ENCODE peak calls at places on chromosomes 16 and 17, in seven cellular contexts. E is uterus, X is heart left ventricle, W is A549, Q is K562, Z is IMR-90, Y is Peyer's patch. C is an unnamed sample.

GRCh38 chr17:47620503-47621245 is 29.0 kb upstream of the KPNB1 start:
- DNase-seq in E (no peak), X (no peak), W (no peak), Q (no peak), Z (no peak), Y (no peak), C (no peak)

GRCh38 chr16:53910990-53911389 is 207.0 kb downstream of the FTO start:
- DNase-seq in E (no peak), X (no peak), W (no peak), Q (no peak), Z (no peak), Y (no peak), C (no peak)

GRCh38 chr16:79365687-79366086 is 234.8 kb downstream of the MAF start:
- DNase-seq in E (no peak), X (no peak), W (no peak), Q (no peak), Z (no peak), Y (no peak), C (no peak)

GRCh38 chr16:17606460-17606859 is 135.7 kb upstream of the XYLT1 start:
- DNase-seq in E (no peak), X (no peak), W (no peak), Q (no peak), Z (no peak), Y (no peak), C (no peak)

GRCh38 chr17:17419621-17420020 is 57.2 kb upstream of the MED9 start:
- DNase-seq in E (no peak), X (peak; percentile 74), W (no peak), Q (no peak), Z (no peak), Y (no peak), C (no peak)

GRCh38 chr17:59846391-59847165 is 46.2 kb downstream of the TUBD1 start:
- DNase-seq in E (peak; percentile 91), X (no peak), W (peak; percentile 84), Q (no peak), Z (peak; percentile 94), Y (no peak), C (no peak)

GRCh38 chr16:77788196-77789084 is at the start of gene VAT1L:
- DNase-seq in E (no peak), X (peak; percentile 34), W (peak; percentile 42), Q (no peak), Z (peak; percentile 63), Y (no peak), C (no peak)

GRCh38 chr17:44331249-44331760 is 6.7 kb upstream of the SLC25A39 start:
- DNase-seq in E (peak; percentile 72), X (peak; percentile 66), W (peak; percentile 84), Q (peak; percentile 68), Z (peak; percentile 58), Y (peak; percentile 85), C (no peak)

GRCh38 chr16:58563235-58563634 is 47.9 kb downstream of the SETD6 start:
- DNase-seq in E (no peak), X (no peak), W (no peak), Q (no peak), Z (peak; percentile 59), Y (no peak), C (no peak)

GRCh38 chr16:84673561-84673960 is 25.2 kb downstream of the KLHL36 start:
- DNase-seq in E (no peak), X (no peak), W (no peak), Q (no peak), Z (no peak), Y (no peak), C (no peak)

GRCh38 chr17:8994319-8994718 is 27.0 kb upstream of the NTN1 start:
- DNase-seq in E (peak; percentile 34), X (peak; percentile 73), W (no peak), Q (peak; percentile 52), Z (peak; percentile 23), Y (peak; percentile 68), C (no peak)

GRCh38 chr16:79599837-79600635 is 501 bp downstream of the MAF start:
- DNase-seq in E (peak; percentile 69), X (peak; percentile 51), W (peak; percentile 19), Q (no peak), Z (no peak), Y (peak; percentile 30), C (no peak)

GRCh38 chr16:57003439-57004386 is 14.4 kb downstream of the NLRC5 start:
- DNase-seq in E (no peak), X (no peak), W (no peak), Q (no peak), Z (no peak), Y (peak; percentile 68), C (no peak)

GRCh38 chr17:64005734-64006167 is 7.6 kb downstream of the PRR29 start:
- DNase-seq in E (peak; percentile 26), X (no peak), W (peak; percentile 64), Q (peak; percentile 59), Z (no peak), Y (no peak), C (no peak)

GRCh38 chr17:12973496-12974318 is 44.1 kb downstream of the ELAC2 start:
- DNase-seq in E (no peak), X (no peak), W (no peak), Q (no peak), Z (no peak), Y (no peak), C (no peak)

GRCh38 chr17:73142763-73143395 is 21.9 kb upstream of the SSTR2 start:
- DNase-seq in E (no peak), X (no peak), W (no peak), Q (no peak), Z (peak; percentile 48), Y (no peak), C (no peak)

GRCh38 chr17:72502111-72502939 is 381.5 kb downstream of the SOX9 start:
- DNase-seq in E (no peak), X (peak; percentile 45), W (no peak), Q (no peak), Z (peak; percentile 64), Y (no peak), C (no peak)

GRCh38 chr17:67105213-67105612 is 60.9 kb downstream of the CACNG1 start:
- DNase-seq in E (no peak), X (no peak), W (no peak), Q (no peak), Z (peak; percentile 76), Y (no peak), C (no peak)

GRCh38 chr16:27600386-27600785 is 50.4 kb downstream of the KATNIP start:
- DNase-seq in E (no peak), X (no peak), W (no peak), Q (no peak), Z (no peak), Y (no peak), C (no peak)

GRCh38 chr17:11493947-11494346 is 104.3 kb upstream of the DNAH9 start:
- DNase-seq in E (no peak), X (no peak), W (no peak), Q (no peak), Z (no peak), Y (no peak), C (no peak)

GRCh38 chr16:68000024-68000423 is 740 bp upstream of the DPEP2 start:
- DNase-seq in E (no peak), X (no peak), W (no peak), Q (no peak), Z (no peak), Y (no peak), C (no peak)
- TF ChIP-seq POLR2A in E (no peak), X (no peak), W (no peak), Q (no peak), Z (no peak), Y (no peak), C (no peak)

GRCh38 chr17:82296511-82297279 is 20.7 kb downstream of the CD7 start:
- DNase-seq in E (peak; percentile 55), X (no peak), W (no peak), Q (no peak), Z (no peak), Y (no peak), C (no peak)
- H3K4me1 ChIP-seq in E (peaks cover 19% of the 10 kb centered on the region), X (peaks cover 20% of the 10 kb centered on the region), W (peaks cover 69% of the 10 kb centered on the region), Q (peaks cover 75% of the 10 kb centered on the region), Z (peaks cover 26% of the 10 kb centered on the region), Y (peaks cover 30% of the 10 kb centered on the region), C (peaks cover 90% of the 10 kb centered on the region)

GRCh38 chr17:45948498-45948880 is 50.6 kb upstream of the STH start:
- DNase-seq in E (no peak), X (no peak), W (no peak), Q (no peak), Z (no peak), Y (no peak), C (no peak)

GRCh38 chr17:45949755-45950320 is 49.2 kb upstream of the STH start:
- DNase-seq in E (no peak), X (no peak), W (no peak), Q (no peak), Z (no peak), Y (no peak), C (no peak)

GRCh38 chr17:45950888-45951287 is 48.2 kb upstream of the STH start:
- DNase-seq in E (no peak), X (no peak), W (no peak), Q (no peak), Z (no peak), Y (no peak), C (no peak)

GRCh38 chr17:45946841-45947256 is 52.2 kb upstream of the STH start:
- DNase-seq in E (no peak), X (no peak), W (no peak), Q (no peak), Z (no peak), Y (no peak), C (no peak)

GRCh38 chr17:45948881-45949624 is 50.0 kb upstream of the STH start:
- DNase-seq in E (peak; percentile 54), X (peak; percentile 74), W (peak; percentile 94), Q (peak; percentile 88), Z (peak; percentile 49), Y (peak; percentile 34), C (no peak)
- TF ChIP-seq CTCF in E (peak; percentile 84), X (peak; percentile 82), W (peak; percentile 90), Q (peak; percentile 81), Z (peak; percentile 80), Y (peak; percentile 65), C (peak; percentile 56)

GRCh38 chr16:10932959-10933710 is 9.1 kb downstream of the DEXI start:
- DNase-seq in E (no peak), X (no peak), W (no peak), Q (no peak), Z (no peak), Y (no peak), C (no peak)

GRCh38 chr16:10929853-10930754 is 12.2 kb downstream of the DEXI start:
- DNase-seq in E (no peak), X (peak; percentile 61), W (no peak), Q (no peak), Z (no peak), Y (no peak), C (no peak)

GRCh38 chr16:10931133-10931532 is 11.1 kb downstream of the DEXI start:
- DNase-seq in E (no peak), X (no peak), W (no peak), Q (no peak), Z (no peak), Y (no peak), C (no peak)

GRCh38 chr16:10931977-10932632 is 10.2 kb downstream of the DEXI start:
- DNase-seq in E (no peak), X (no peak), W (no peak), Q (no peak), Z (no peak), Y (no peak), C (no peak)

DNA sequence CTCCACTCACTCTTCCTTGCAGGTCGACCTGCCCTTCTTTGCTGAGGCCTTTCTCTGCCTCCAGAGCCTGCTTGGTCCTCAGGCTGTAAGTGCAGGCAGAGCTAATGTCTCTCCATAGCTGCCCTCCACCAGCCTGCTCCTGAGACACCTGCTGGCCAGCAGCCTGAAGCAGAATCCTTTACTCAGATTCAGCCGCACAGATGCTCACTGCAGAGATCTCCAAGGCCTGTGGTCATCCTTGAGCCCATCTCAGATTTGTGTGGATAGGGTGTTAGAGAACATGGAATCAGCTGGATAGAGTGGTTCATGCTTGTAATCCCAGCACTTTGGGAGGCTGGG is 11.5 kb downstream of the DEXI start:
- DNase-seq in E (no peak), X (no peak), W (no peak), Q (no peak), Z (no peak), Y (no peak), C (no peak)
- TF ChIP-seq POLR2A in E (no peak), X (no peak), W (no peak), Q (no peak), Z (no peak), Y (no peak), C (no peak)

C was measured in esophagus squamous epithelium.